ENCODE peak calls at places on chromosomes 7 and 10, in five cellular contexts. S is mammary epithelial cell, Q is mesendoderm, A is body of pancreas, K is stomach. J is an unnamed sample.

GRCh38 chr7:2191026-2191425 is 41.7 kb downstream of the MAD1L1 start:
- DNase-seq in K (no peak), A (no peak), Q (no peak), S (no peak), J (no peak)

GRCh38 chr7:33040803-33041516 is 21.6 kb downstream of the NT5C3A start:
- DNase-seq in K (peak; percentile 66), Q (no peak), A (peak; percentile 83), S (peak; percentile 90), J (no peak)

GRCh38 chr7:102248456-102249395 is 37.9 kb upstream of the SH2B2 start:
- DNase-seq in K (no peak), Q (peak; percentile 48), S (no peak), A (no peak), J (no peak)

GRCh38 chr7:153158204-153158603 is 398.7 kb downstream of the ACTR3B start:
- DNase-seq in S (no peak), A (no peak), K (no peak), Q (no peak), J (no peak)

GRCh38 chr7:47573758-47574472 is 8.0 kb downstream of the TNS3 start:
- DNase-seq in A (peak; percentile 91), Q (no peak), S (no peak), K (peak; percentile 71), J (peak; percentile 71)

GRCh38 chr7:131238260-131238940 is 89.3 kb upstream of the MKLN1 start:
- DNase-seq in A (no peak), K (no peak), Q (no peak), S (peak; percentile 70), J (no peak)

GRCh38 chr7:81211617-81212016 is 292.8 kb upstream of the SEMA3C start:
- DNase-seq in S (no peak), A (no peak), K (no peak), Q (peak; percentile 34), J (no peak)

GRCh38 chr7:36862685-36863375 is 138.5 kb upstream of the AOAH start:
- DNase-seq in A (no peak), K (no peak), Q (no peak), S (peak; percentile 45), J (no peak)

GRCh38 chr10:54703086-54703485 is 97.9 kb downstream of the PCDH15 start:
- DNase-seq in A (no peak), Q (peak; percentile 2), S (no peak), K (no peak), J (no peak)

GRCh38 chr10:11024596-11024995 is 6.9 kb downstream of the CELF2 start:
- DNase-seq in S (no peak), K (no peak), Q (no peak), A (no peak), J (no peak)

GRCh38 chr10:119537953-119538630 is 4.4 kb downstream of the RGS10 start:
- DNase-seq in A (no peak), K (no peak), Q (no peak), S (no peak), J (no peak)

GRCh38 chr10:60212195-60212594 is 177.5 kb downstream of the ANK3 start:
- DNase-seq in A (no peak), K (no peak), Q (peak; percentile 26), S (no peak), J (no peak)

DNA sequence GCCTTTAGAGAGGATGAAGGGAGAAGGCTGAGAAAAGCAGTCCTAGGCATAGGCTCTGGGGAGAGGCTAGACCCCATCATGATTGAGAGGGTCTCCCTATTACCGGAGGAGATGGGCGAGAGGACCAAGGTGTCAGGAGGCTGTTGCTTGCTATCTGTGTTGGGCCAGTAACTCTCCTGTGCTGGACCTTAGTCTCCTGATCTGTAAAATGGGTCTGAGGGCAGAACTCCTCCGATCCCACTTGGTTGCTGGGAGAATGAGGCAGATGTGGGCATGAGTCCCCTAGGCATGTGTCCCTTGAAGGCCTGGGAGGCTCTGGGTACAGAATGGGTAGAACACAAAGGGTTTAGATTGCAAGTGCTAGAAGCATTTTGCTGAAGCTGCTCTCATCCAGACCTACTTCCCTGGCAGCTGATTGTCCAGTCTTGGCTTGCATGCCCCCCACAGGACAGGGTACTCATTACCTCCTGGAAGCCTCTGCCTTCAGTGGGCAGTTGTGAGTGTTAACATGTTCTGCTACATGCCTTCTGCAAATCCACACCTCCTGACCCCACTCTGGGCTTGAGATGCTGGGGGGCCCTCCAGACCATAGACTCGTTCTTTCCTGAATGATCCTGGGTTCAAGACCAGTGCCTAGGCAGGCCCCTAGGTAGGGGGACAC is 4.4 kb downstream of the ZMIZ1 start:
- DNase-seq in Q (no peak), A (no peak), S (no peak), K (no peak), J (no peak)
- H3K4me1 ChIP-seq in Q (peaks cover 30% of the 10 kb centered on the region), A (peaks cover 73% of the 10 kb centered on the region), S (peaks cover 43% of the 10 kb centered on the region), K (peaks cover 73% of the 10 kb centered on the region), J (peaks cover 65% of the 10 kb centered on the region)

GRCh38 chr7:101236292-101236691 is 1.3 kb downstream of the CLDN15 start:
- DNase-seq in S (no peak), K (no peak), A (no peak), Q (no peak), J (no peak)
- H3K36me3 ChIP-seq in S (peaks cover 2% of the 10 kb centered on the region), K (peaks cover 47% of the 10 kb centered on the region), A (no peaks in the 10 kb centered on the region), Q (no peaks in the 10 kb centered on the region), J (no peaks in the 10 kb centered on the region)

DNA sequence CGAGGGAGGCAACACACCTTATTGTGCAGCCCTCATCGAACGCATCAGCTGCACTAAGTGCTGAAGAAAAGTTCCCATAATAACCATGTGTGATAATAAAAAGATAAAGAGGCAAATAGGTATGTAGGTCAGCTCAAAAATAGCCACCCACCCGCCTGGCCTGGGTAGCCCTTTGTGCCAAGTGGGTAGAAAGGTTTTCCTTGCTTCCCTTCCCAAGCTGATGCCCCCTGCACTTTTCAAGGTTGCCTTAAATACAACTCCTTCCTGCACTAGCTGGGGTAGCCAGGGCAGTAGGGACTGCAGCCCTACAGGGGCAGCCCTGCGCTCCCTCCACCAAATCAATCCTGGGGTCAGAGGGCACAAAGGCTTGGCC is 13.5 kb upstream of the DDIT4 start:
- DNase-seq in A (no peak), Q (no peak), K (peak; percentile 44), S (no peak), J (no peak)
- H3K4me1 ChIP-seq in A (peaks cover 77% of the 10 kb centered on the region), Q (peaks cover 12% of the 10 kb centered on the region), K (peaks cover 81% of the 10 kb centered on the region), S (peaks cover 62% of the 10 kb centered on the region), J (peaks cover 23% of the 10 kb centered on the region)

GRCh38 chr7:6435486-6436384 is 12.0 kb downstream of the DAGLB start:
- DNase-seq in K (peak; percentile 82), S (peak; percentile 59), A (peak; percentile 73), Q (peak; percentile 84), J (peak; percentile 78)
- H3K36me3 ChIP-seq in K (peaks cover 35% of the 10 kb centered on the region), S (peaks cover 6% of the 10 kb centered on the region), A (no peaks in the 10 kb centered on the region), Q (peaks cover 6% of the 10 kb centered on the region), J (peaks cover 1% of the 10 kb centered on the region)

GRCh38 chr10:79185067-79185774 is 116.5 kb downstream of the ZMIZ1 start:
- DNase-seq in Q (peak; percentile 59), K (no peak), A (peak; percentile 30), S (no peak), J (no peak)

GRCh38 chr10:79184649-79185048 is 115.9 kb downstream of the ZMIZ1 start:
- DNase-seq in S (no peak), K (no peak), A (no peak), Q (no peak), J (no peak)

GRCh38 chr10:79183468-79183865 is 114.7 kb downstream of the ZMIZ1 start:
- DNase-seq in A (no peak), S (no peak), Q (no peak), K (no peak), J (no peak)

GRCh38 chr10:79182763-79183467 is 114.1 kb downstream of the ZMIZ1 start:
- DNase-seq in K (peak; percentile 60), A (peak; percentile 59), Q (no peak), S (no peak), J (no peak)

GRCh38 chr10:79184141-79184625 is 115.4 kb downstream of the ZMIZ1 start:
- DNase-seq in Q (peak; percentile 85), K (peak; percentile 50), A (peak; percentile 79), S (peak; percentile 81), J (peak; percentile 72)
- H3K4me1 ChIP-seq in Q (no peaks in the 10 kb centered on the region), K (peaks cover 100% of the 10 kb centered on the region), A (peaks cover 79% of the 10 kb centered on the region), S (peaks cover 61% of the 10 kb centered on the region), J (peaks cover 71% of the 10 kb centered on the region)

DNA sequence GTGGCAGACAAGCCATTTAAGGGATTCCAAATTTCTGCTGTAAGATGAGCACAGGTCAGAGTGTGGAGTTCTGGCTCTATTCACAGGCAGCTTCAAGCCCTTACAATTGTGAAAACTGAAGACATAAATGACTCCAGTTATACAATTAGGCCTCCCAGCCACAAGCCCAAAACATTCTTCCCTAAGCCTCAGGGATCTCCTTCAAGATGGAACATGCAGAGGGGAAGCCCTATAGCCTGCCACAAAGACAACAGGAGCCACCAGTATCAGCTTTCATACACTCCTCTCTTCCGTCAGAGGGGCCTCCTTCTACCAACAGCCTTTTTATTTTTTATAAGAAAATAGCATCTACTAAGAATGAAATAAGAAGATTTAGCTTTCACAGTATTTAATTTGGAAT is 46.5 kb downstream of the DLD start:
- DNase-seq in A (no peak), Q (no peak), S (peak; percentile 87), K (no peak), J (no peak)
- H3K36me3 ChIP-seq in A (no peaks in the 10 kb centered on the region), Q (peaks cover 2% of the 10 kb centered on the region), S (peaks cover 47% of the 10 kb centered on the region), K (peaks cover 63% of the 10 kb centered on the region), J (peaks cover 6% of the 10 kb centered on the region)

GRCh38 chr10:88069338-88069737 is 205.9 kb downstream of the PTEN start:
- DNase-seq in Q (no peak), S (no peak), A (no peak), K (no peak), J (no peak)

GRCh38 chr10:88066319-88066718 is 202.9 kb downstream of the PTEN start:
- DNase-seq in K (no peak), S (no peak), Q (no peak), A (no peak), J (no peak)

GRCh38 chr10:88064608-88065383 is 201.4 kb downstream of the PTEN start:
- DNase-seq in S (no peak), A (peak; percentile 78), K (peak; percentile 64), Q (no peak), J (no peak)

GRCh38 chr10:88065384-88066049 is 202.1 kb downstream of the PTEN start:
- DNase-seq in K (no peak), Q (no peak), S (no peak), A (no peak), J (no peak)

GRCh38 chr10:88066876-88067275 is 203.5 kb downstream of the PTEN start:
- DNase-seq in Q (no peak), A (peak; percentile 48), K (no peak), S (no peak), J (no peak)
- H3K4me1 ChIP-seq in Q (no peaks in the 10 kb centered on the region), A (peaks cover 17% of the 10 kb centered on the region), K (peaks cover 33% of the 10 kb centered on the region), S (no peaks in the 10 kb centered on the region), J (peaks cover 35% of the 10 kb centered on the region)

DNA sequence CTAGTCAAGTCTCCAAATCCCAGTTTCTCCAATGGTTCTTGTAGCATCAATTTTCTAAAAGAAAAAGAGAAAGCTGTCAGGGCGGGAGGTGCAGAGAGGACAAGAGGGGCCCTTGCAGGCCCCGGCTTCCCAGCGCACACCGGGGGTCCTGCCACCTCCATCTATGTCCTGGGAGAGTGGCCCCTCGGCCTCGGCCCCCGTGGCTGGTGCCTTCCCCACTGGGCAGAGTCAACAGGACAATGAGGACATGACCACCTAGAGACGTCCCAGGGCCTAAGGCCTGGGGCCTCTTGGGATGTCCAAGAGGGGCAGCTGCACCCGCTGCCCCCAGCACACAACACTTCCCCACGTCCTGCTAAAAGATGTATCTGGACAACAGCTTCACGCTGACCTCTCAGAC is 5.9 kb downstream of the COX19 start:
- DNase-seq in A (no peak), S (no peak), Q (no peak), K (no peak), J (no peak)
- H3K36me3 ChIP-seq in A (peaks cover 15% of the 10 kb centered on the region), S (peaks cover 22% of the 10 kb centered on the region), Q (peaks cover 12% of the 10 kb centered on the region), K (peaks cover 71% of the 10 kb centered on the region), J (peaks cover 1% of the 10 kb centered on the region)

J was measured in Caco-2.